ENCODE peak calls at places on chromosome 7, in nine cellular contexts. One of them, this sample, is unnamed.

GRCh38 chr7:5218564-5219360 is 28.7 kb downstream of the WIPI2 start:
- DNase-seq in T-helper 22 cell: no peak
- DNase-seq in stimulated activated CD4-positive, alpha-beta T cell treated with anti-CD3 and anti-CD28 coated beads, Interleukin-4, amount 100 ng/mL, for 4 hours: no peak
- DNase-seq in H7: no peak
- DNase-seq in WTC11: no peak
- DNase-seq in HEK293T: no peak
- DNase-seq in RPMI7951: no peak
- DNase-seq in upper lobe of right lung: peak
- DNase-seq in iPS-NIHi11: no peak
- DNase-seq in this sample: no peak

GRCh38 chr7:106883627-106884026 is 18.5 kb downstream of the PIK3CG start:
- DNase-seq in iPS-NIHi11: no peak
- DNase-seq in H7: no peak
- DNase-seq in stimulated activated CD4-positive, alpha-beta T cell treated with anti-CD3 and anti-CD28 coated beads, Interleukin-4, amount 100 ng/mL, for 4 hours: no peak
- DNase-seq in upper lobe of right lung: no peak
- DNase-seq in WTC11: no peak
- DNase-seq in HEK293T: no peak
- DNase-seq in RPMI7951: no peak
- DNase-seq in T-helper 22 cell: no peak
- DNase-seq in this sample: no peak

GRCh38 chr7:1093916-1094508 is 6.1 kb downstream of the GPER1 start:
- DNase-seq in upper lobe of right lung: no peak
- DNase-seq in stimulated activated CD4-positive, alpha-beta T cell treated with anti-CD3 and anti-CD28 coated beads, Interleukin-4, amount 100 ng/mL, for 4 hours: no peak
- DNase-seq in HEK293T: no peak
- DNase-seq in H7: no peak
- DNase-seq in iPS-NIHi11: no peak
- DNase-seq in RPMI7951: no peak
- DNase-seq in WTC11: no peak
- DNase-seq in T-helper 22 cell: no peak
- DNase-seq in this sample: no peak

GRCh38 chr7:815284-816216 is 16.7 kb upstream of the SUN1 start:
- DNase-seq in iPS-NIHi11: peak
- DNase-seq in T-helper 22 cell: no peak
- DNase-seq in upper lobe of right lung: peak
- DNase-seq in RPMI7951: peak
- DNase-seq in WTC11: peak
- DNase-seq in HEK293T: peak
- DNase-seq in H7: peak
- DNase-seq in stimulated activated CD4-positive, alpha-beta T cell treated with anti-CD3 and anti-CD28 coated beads, Interleukin-4, amount 100 ng/mL, for 4 hours: no peak
- DNase-seq in this sample: peak

GRCh38 chr7:34486371-34486770 is 171.6 kb upstream of the NPSR1 start:
- DNase-seq in T-helper 22 cell: no peak
- DNase-seq in WTC11: no peak
- DNase-seq in RPMI7951: no peak
- DNase-seq in iPS-NIHi11: no peak
- DNase-seq in stimulated activated CD4-positive, alpha-beta T cell treated with anti-CD3 and anti-CD28 coated beads, Interleukin-4, amount 100 ng/mL, for 4 hours: no peak
- DNase-seq in HEK293T: no peak
- DNase-seq in H7: no peak
- DNase-seq in upper lobe of right lung: no peak
- DNase-seq in this sample: no peak

GRCh38 chr7:107277331-107277730 is 108.5 kb downstream of the HBP1 start:
- DNase-seq in H7: no peak
- DNase-seq in upper lobe of right lung: no peak
- DNase-seq in HEK293T: no peak
- DNase-seq in T-helper 22 cell: no peak
- DNase-seq in stimulated activated CD4-positive, alpha-beta T cell treated with anti-CD3 and anti-CD28 coated beads, Interleukin-4, amount 100 ng/mL, for 4 hours: no peak
- DNase-seq in iPS-NIHi11: no peak
- DNase-seq in WTC11: no peak
- DNase-seq in RPMI7951: no peak
- DNase-seq in this sample: no peak

GRCh38 chr7:120939345-120939744 is 11.2 kb upstream of the ING3 start:
- DNase-seq in HEK293T: no peak
- DNase-seq in iPS-NIHi11: no peak
- DNase-seq in T-helper 22 cell: no peak
- DNase-seq in RPMI7951: no peak
- DNase-seq in WTC11: no peak
- DNase-seq in H7: no peak
- DNase-seq in upper lobe of right lung: no peak
- DNase-seq in stimulated activated CD4-positive, alpha-beta T cell treated with anti-CD3 and anti-CD28 coated beads, Interleukin-4, amount 100 ng/mL, for 4 hours: no peak
- DNase-seq in this sample: no peak

GRCh38 chr7:90518630-90519029 is 49.2 kb downstream of the PTTG1IP2 start:
- DNase-seq in iPS-NIHi11: no peak
- DNase-seq in WTC11: no peak
- DNase-seq in T-helper 22 cell: no peak
- DNase-seq in HEK293T: no peak
- DNase-seq in H7: no peak
- DNase-seq in upper lobe of right lung: no peak
- DNase-seq in stimulated activated CD4-positive, alpha-beta T cell treated with anti-CD3 and anti-CD28 coated beads, Interleukin-4, amount 100 ng/mL, for 4 hours: no peak
- DNase-seq in RPMI7951: no peak
- DNase-seq in this sample: no peak

GRCh38 chr7:131370523-131370968 is 42.9 kb downstream of the MKLN1 start:
- DNase-seq in stimulated activated CD4-positive, alpha-beta T cell treated with anti-CD3 and anti-CD28 coated beads, Interleukin-4, amount 100 ng/mL, for 4 hours: peak
- DNase-seq in RPMI7951: peak
- DNase-seq in upper lobe of right lung: no peak
- DNase-seq in WTC11: no peak
- DNase-seq in T-helper 22 cell: peak
- DNase-seq in H7: no peak
- DNase-seq in HEK293T: no peak
- DNase-seq in iPS-NIHi11: peak
- DNase-seq in this sample: peak

GRCh38 chr7:158559356-158559755 is 28.3 kb downstream of the PTPRN2 start:
- DNase-seq in H7: peak
- DNase-seq in WTC11: no peak
- DNase-seq in RPMI7951: no peak
- DNase-seq in HEK293T: no peak
- DNase-seq in T-helper 22 cell: no peak
- DNase-seq in stimulated activated CD4-positive, alpha-beta T cell treated with anti-CD3 and anti-CD28 coated beads, Interleukin-4, amount 100 ng/mL, for 4 hours: no peak
- DNase-seq in iPS-NIHi11: no peak
- DNase-seq in upper lobe of right lung: no peak
- DNase-seq in this sample: no peak

GRCh38 chr7:122651451-122651850 is 47.5 kb downstream of the RNF133 start:
- DNase-seq in RPMI7951: no peak
- DNase-seq in H7: no peak
- DNase-seq in iPS-NIHi11: no peak
- DNase-seq in HEK293T: no peak
- DNase-seq in WTC11: no peak
- DNase-seq in stimulated activated CD4-positive, alpha-beta T cell treated with anti-CD3 and anti-CD28 coated beads, Interleukin-4, amount 100 ng/mL, for 4 hours: no peak
- DNase-seq in upper lobe of right lung: no peak
- DNase-seq in T-helper 22 cell: no peak
- DNase-seq in this sample: no peak

GRCh38 chr7:55893940-55894339 is 6.7 kb downstream of the ZNF713 start:
- DNase-seq in RPMI7951: no peak
- DNase-seq in iPS-NIHi11: no peak
- DNase-seq in stimulated activated CD4-positive, alpha-beta T cell treated with anti-CD3 and anti-CD28 coated beads, Interleukin-4, amount 100 ng/mL, for 4 hours: no peak
- DNase-seq in upper lobe of right lung: no peak
- DNase-seq in H7: no peak
- DNase-seq in WTC11: no peak
- DNase-seq in T-helper 22 cell: no peak
- DNase-seq in HEK293T: no peak
- DNase-seq in this sample: no peak

GRCh38 chr7:101940830-101941229 is 123.4 kb downstream of the CUX1 start:
- DNase-seq in upper lobe of right lung: peak
- DNase-seq in HEK293T: no peak
- DNase-seq in H7: peak
- DNase-seq in stimulated activated CD4-positive, alpha-beta T cell treated with anti-CD3 and anti-CD28 coated beads, Interleukin-4, amount 100 ng/mL, for 4 hours: no peak
- DNase-seq in RPMI7951: no peak
- DNase-seq in iPS-NIHi11: no peak
- DNase-seq in WTC11: peak
- DNase-seq in T-helper 22 cell: no peak
- DNase-seq in this sample: peak

GRCh38 chr7:80453699-80454340 is 58.0 kb downstream of the GNAT3 start:
- DNase-seq in stimulated activated CD4-positive, alpha-beta T cell treated with anti-CD3 and anti-CD28 coated beads, Interleukin-4, amount 100 ng/mL, for 4 hours: no peak
- DNase-seq in iPS-NIHi11: no peak
- DNase-seq in upper lobe of right lung: no peak
- DNase-seq in RPMI7951: no peak
- DNase-seq in HEK293T: no peak
- DNase-seq in WTC11: no peak
- DNase-seq in H7: peak
- DNase-seq in T-helper 22 cell: no peak
- DNase-seq in this sample: no peak

GRCh38 chr7:51619880-51620279 is 303.3 kb upstream of the COBL start:
- DNase-seq in iPS-NIHi11: no peak
- DNase-seq in HEK293T: no peak
- DNase-seq in upper lobe of right lung: no peak
- DNase-seq in H7: no peak
- DNase-seq in stimulated activated CD4-positive, alpha-beta T cell treated with anti-CD3 and anti-CD28 coated beads, Interleukin-4, amount 100 ng/mL, for 4 hours: no peak
- DNase-seq in WTC11: no peak
- DNase-seq in T-helper 22 cell: no peak
- DNase-seq in RPMI7951: no peak
- DNase-seq in this sample: no peak

GRCh38 chr7:154978045-154978444 is 24.9 kb downstream of the PAXIP1 start:
- DNase-seq in WTC11: no peak
- DNase-seq in upper lobe of right lung: no peak
- DNase-seq in T-helper 22 cell: no peak
- DNase-seq in H7: no peak
- DNase-seq in iPS-NIHi11: no peak
- DNase-seq in HEK293T: no peak
- DNase-seq in RPMI7951: no peak
- DNase-seq in stimulated activated CD4-positive, alpha-beta T cell treated with anti-CD3 and anti-CD28 coated beads, Interleukin-4, amount 100 ng/mL, for 4 hours: no peak
- DNase-seq in this sample: no peak

GRCh38 chr7:23184709-23185354 is 3.0 kb downstream of the NUP42 start:
- DNase-seq in upper lobe of right lung: no peak
- DNase-seq in H7: no peak
- DNase-seq in iPS-NIHi11: no peak
- DNase-seq in RPMI7951: peak
- DNase-seq in WTC11: no peak
- DNase-seq in HEK293T: peak
- DNase-seq in T-helper 22 cell: no peak
- DNase-seq in stimulated activated CD4-positive, alpha-beta T cell treated with anti-CD3 and anti-CD28 coated beads, Interleukin-4, amount 100 ng/mL, for 4 hours: no peak
- DNase-seq in this sample: no peak

GRCh38 chr7:80949449-80949848 is 30.6 kb upstream of the SEMA3C start:
- DNase-seq in upper lobe of right lung: no peak
- DNase-seq in H7: no peak
- DNase-seq in RPMI7951: no peak
- DNase-seq in stimulated activated CD4-positive, alpha-beta T cell treated with anti-CD3 and anti-CD28 coated beads, Interleukin-4, amount 100 ng/mL, for 4 hours: no peak
- DNase-seq in T-helper 22 cell: no peak
- DNase-seq in iPS-NIHi11: no peak
- DNase-seq in HEK293T: no peak
- DNase-seq in WTC11: no peak
- DNase-seq in this sample: no peak

GRCh38 chr7:99752354-99752753 is 17.4 kb upstream of the CYP3A7 start:
- DNase-seq in HEK293T: no peak
- DNase-seq in stimulated activated CD4-positive, alpha-beta T cell treated with anti-CD3 and anti-CD28 coated beads, Interleukin-4, amount 100 ng/mL, for 4 hours: no peak
- DNase-seq in iPS-NIHi11: no peak
- DNase-seq in RPMI7951: no peak
- DNase-seq in H7: no peak
- DNase-seq in upper lobe of right lung: no peak
- DNase-seq in T-helper 22 cell: no peak
- DNase-seq in WTC11: no peak
- DNase-seq in this sample: no peak

GRCh38 chr7:24713850-24714675 is 43.2 kb downstream of the GSDME start:
- DNase-seq in HEK293T: no peak
- DNase-seq in WTC11: no peak
- DNase-seq in upper lobe of right lung: no peak
- DNase-seq in stimulated activated CD4-positive, alpha-beta T cell treated with anti-CD3 and anti-CD28 coated beads, Interleukin-4, amount 100 ng/mL, for 4 hours: no peak
- DNase-seq in H7: peak
- DNase-seq in iPS-NIHi11: no peak
- DNase-seq in T-helper 22 cell: no peak
- DNase-seq in RPMI7951: no peak
- DNase-seq in this sample: no peak

GRCh38 chr7:139358541-139359365 is 941 bp upstream of the LUC7L2 start:
- DNase-seq in RPMI7951: peak
- DNase-seq in upper lobe of right lung: peak
- DNase-seq in WTC11: no peak
- DNase-seq in HEK293T: peak
- DNase-seq in stimulated activated CD4-positive, alpha-beta T cell treated with anti-CD3 and anti-CD28 coated beads, Interleukin-4, amount 100 ng/mL, for 4 hours: peak
- DNase-seq in T-helper 22 cell: peak
- DNase-seq in iPS-NIHi11: peak
- DNase-seq in H7: no peak
- DNase-seq in this sample: no peak

GRCh38 chr7:155369-156000 is 36.9 kb upstream of the FAM20C start:
- DNase-seq in stimulated activated CD4-positive, alpha-beta T cell treated with anti-CD3 and anti-CD28 coated beads, Interleukin-4, amount 100 ng/mL, for 4 hours: no peak
- DNase-seq in iPS-NIHi11: no peak
- DNase-seq in RPMI7951: peak
- DNase-seq in upper lobe of right lung: peak
- DNase-seq in T-helper 22 cell: no peak
- DNase-seq in H7: no peak
- DNase-seq in WTC11: no peak
- DNase-seq in HEK293T: no peak
- DNase-seq in this sample: no peak

This sample was measured in H9.